ENCODE peak calls at places on chromosomes 2 and 18, in five cellular contexts. X is fibroblast of the aortic adventitia, D is upper lobe of right lung, T is WTC11, V is heart right ventricle. S is an unnamed sample.

GRCh38 chr2:181145645-181146044 is 165.2 kb downstream of the UBE2E3 start:
- DNase-seq in D (peak), V (no peak), X (no peak), T (no peak), S (no peak)

GRCh38 chr2:11746807-11747459 is 501 bp downstream of the LPIN1 start:
- DNase-seq in D (no peak), T (peak), X (no peak), V (no peak), S (no peak)

GRCh38 chr2:3667151-3667631 is 9.2 kb downstream of the ALLC start:
- DNase-seq in T (no peak), X (no peak), V (no peak), D (peak), S (peak)

GRCh38 chr18:30889582-30890301 is 152.8 kb downstream of the DSC3 start:
- DNase-seq in T (peak), X (no peak), D (no peak), V (no peak), S (no peak)

GRCh38 chr2:134275058-134275862 is 21.4 kb downstream of the MGAT5 start:
- DNase-seq in X (no peak), D (no peak), T (no peak), V (no peak), S (no peak)

GRCh38 chr2:148552675-148553331 is 91.7 kb upstream of the EPC2 start:
- DNase-seq in X (peak), D (no peak), V (no peak), T (no peak), S (no peak)

GRCh38 chr2:102401868-102402267 is 21.1 kb upstream of the IL18RAP start:
- DNase-seq in X (no peak), T (no peak), V (no peak), D (no peak), S (no peak)

GRCh38 chr2:217058791-217059755 is 199.2 kb upstream of the TNP1 start:
- DNase-seq in D (no peak), T (no peak), V (no peak), X (no peak), S (no peak)

GRCh38 chr2:209331291-209331844 is 92.5 kb upstream of the MAP2 start:
- DNase-seq in D (no peak), V (no peak), T (no peak), X (peak), S (no peak)

GRCh38 chr2:78999410-78999809 is 26.1 kb upstream of the REG3G start:
- DNase-seq in X (peak), D (no peak), T (no peak), V (no peak), S (no peak)

GRCh38 chr2:180495606-180496005 is 484.8 kb upstream of the UBE2E3 start:
- DNase-seq in D (no peak), V (no peak), T (no peak), X (peak), S (no peak)

GRCh38 chr18:44938396-44939036 is 257.8 kb downstream of the SETBP1 start:
- DNase-seq in T (no peak), X (no peak), V (no peak), D (no peak), S (no peak)

GRCh38 chr2:152062130-152063091 is 36.4 kb downstream of the CACNB4 start:
- DNase-seq in X (peak), V (peak), T (no peak), D (no peak), S (no peak)

GRCh38 chr2:6930913-6931312 is 13.7 kb downstream of the RNF144A start:
- DNase-seq in V (no peak), D (no peak), T (no peak), X (no peak), S (no peak)

GRCh38 chr2:167572895-167573294 is 674.5 kb downstream of the STK39 start:
- DNase-seq in D (no peak), X (no peak), V (no peak), T (no peak), S (no peak)

GRCh38 chr2:203470371-203470770 is 64.7 kb downstream of the RAPH1 start:
- DNase-seq in X (no peak), T (no peak), D (no peak), V (no peak), S (no peak)

GRCh38 chr2:160085662-160086061 is 23.2 kb upstream of the PLA2R1 start:
- DNase-seq in V (no peak), T (no peak), D (no peak), X (no peak), S (no peak)

GRCh38 chr18:49778826-49779465 is 34.4 kb downstream of the ACAA2 start:
- DNase-seq in D (no peak), X (no peak), V (no peak), T (no peak), S (no peak)

GRCh38 chr2:240351088-240351741 is 84.2 kb upstream of the GPC1 start:
- DNase-seq in X (peak), T (no peak), D (no peak), V (no peak), S (no peak)

GRCh38 chr2:10508038-10508437 is 59.9 kb upstream of the ODC1 start:
- DNase-seq in T (no peak), D (no peak), X (no peak), V (no peak), S (no peak)

GRCh38 chr18:1779587-1779986 is 791.7 kb downstream of the METTL4 start:
- DNase-seq in T (no peak), D (no peak), X (no peak), V (no peak), S (no peak)

GRCh38 chr18:68098655-68099054 is 582.1 kb upstream of the DSEL start:
- DNase-seq in D (no peak), V (no peak), T (no peak), X (no peak), S (no peak)

GRCh38 chr2:59366288-59366687 is 1125.2 kb upstream of the FANCL start:
- DNase-seq in D (no peak), T (no peak), V (no peak), X (no peak), S (no peak)
- TF ChIP-seq CTCF in D (no peak), T (no peak), V (no peak), X (no peak), S (no peak)

GRCh38 chr2:21415234-21415633 is 291.5 kb downstream of the TDRD15 start:
- DNase-seq in V (no peak), T (peak), X (no peak), D (no peak), S (no peak)

GRCh38 chr2:21406983-21407382 is 283.2 kb downstream of the TDRD15 start:
- DNase-seq in T (no peak), D (no peak), X (no peak), V (no peak), S (no peak)

GRCh38 chr2:21413082-21413481 is 289.3 kb downstream of the TDRD15 start:
- DNase-seq in T (no peak), V (no peak), X (no peak), D (no peak), S (no peak)

DNA sequence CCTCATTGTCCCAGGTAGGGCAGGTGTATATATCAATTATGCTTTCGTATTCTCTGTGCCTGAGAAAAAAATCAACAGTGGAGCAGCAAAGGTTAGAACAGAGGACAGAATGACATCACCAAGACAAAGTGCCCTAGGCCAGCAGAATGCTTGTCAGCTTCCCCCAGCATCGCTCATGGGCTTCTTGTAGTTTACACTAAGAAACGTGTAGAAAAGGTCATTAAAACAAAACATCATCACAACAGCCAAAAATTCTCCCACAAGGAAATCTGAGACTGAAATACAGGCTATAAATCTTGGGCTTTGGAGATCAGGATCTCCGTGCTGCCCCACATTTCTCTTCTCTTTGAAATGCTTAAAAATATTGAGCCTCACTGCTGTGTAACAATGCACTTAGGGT is 288.0 kb downstream of the TDRD15 start:
- DNase-seq in V (no peak), T (no peak), D (no peak), X (no peak), S (no peak)
- TF ChIP-seq CTCF in V (no peak), T (no peak), D (no peak), X (no peak), S (no peak)

GRCh38 chr2:26276488-26276887 is 31.7 kb downstream of the HADHB start:
- DNase-seq in D (no peak), V (no peak), T (no peak), X (no peak), S (no peak)
- TF ChIP-seq CTCF in D (no peak), V (no peak), T (no peak), X (no peak), S (no peak)

GRCh38 chr2:117967981-117968723 is 45.7 kb downstream of the CCDC93 start:
- DNase-seq in V (no peak), X (peak), T (no peak), D (no peak), S (no peak)

GRCh38 chr2:117972466-117973123 is 41.3 kb downstream of the CCDC93 start:
- DNase-seq in X (peak), D (no peak), V (no peak), T (no peak), S (no peak)

GRCh38 chr2:117963446-117963845 is 50.4 kb downstream of the CCDC93 start:
- DNase-seq in D (no peak), X (no peak), V (no peak), T (no peak), S (no peak)

GRCh38 chr2:117973498-117974082 is 40.3 kb downstream of the CCDC93 start:
- DNase-seq in T (no peak), V (no peak), D (no peak), X (no peak), S (no peak)

DNA sequence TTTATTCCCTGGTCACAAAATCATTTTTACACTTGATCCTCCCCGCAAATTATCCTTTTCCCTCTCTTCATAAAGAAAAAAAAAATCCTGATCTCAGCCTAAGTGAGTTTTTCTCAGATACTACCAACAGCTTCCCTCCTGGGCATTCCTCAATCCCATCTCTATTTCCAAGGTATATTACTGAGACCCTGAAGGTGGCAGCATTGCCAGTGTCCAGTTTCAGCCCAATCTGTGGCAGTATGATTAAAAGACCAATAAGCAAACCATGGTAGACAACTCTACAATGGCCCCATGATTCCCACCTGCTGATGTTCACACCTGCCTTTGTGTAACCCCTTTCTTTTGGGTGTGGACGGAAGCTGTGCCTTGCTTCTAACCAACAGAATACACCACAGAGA is 45.1 kb downstream of the CCDC93 start:
- DNase-seq in X (no peak), V (no peak), D (no peak), T (no peak), S (no peak)
- TF ChIP-seq CTCF in X (no peak), V (no peak), D (no peak), T (no peak), S (no peak)

GRCh38 chr18:574456-575228 is 5.5 kb upstream of the CETN1 start:
- DNase-seq in T (no peak), X (peak), D (no peak), V (no peak), S (no peak)

GRCh38 chr18:577606-578005 is 2.6 kb upstream of the CETN1 start:
- DNase-seq in V (no peak), X (peak), T (no peak), D (no peak), S (no peak)

GRCh38 chr18:580154-580553 is at the start of gene CETN1:
- DNase-seq in T (no peak), X (no peak), D (no peak), V (no peak), S (no peak)

GRCh38 chr18:573385-573784 is 6.8 kb upstream of the CETN1 start:
- DNase-seq in D (no peak), T (no peak), V (no peak), X (no peak), S (no peak)

GRCh38 chr18:576924-577323 is 3.3 kb upstream of the CETN1 start:
- DNase-seq in T (no peak), D (no peak), X (no peak), V (no peak), S (no peak)
- TF ChIP-seq CTCF in T (no peak), D (no peak), X (no peak), V (no peak), S (no peak)

GRCh38 chr2:15808221-15808574 is 132.2 kb upstream of the MYCN start:
- DNase-seq in D (no peak), X (no peak), T (peak), V (no peak), S (no peak)
- TF ChIP-seq CTCF in D (no peak), X (no peak), T (no peak), V (no peak), S (no peak)

GRCh38 chr2:64524604-64525322 is 635 bp downstream of the AFTPH start:
- DNase-seq in T (no peak), D (no peak), V (peak), X (peak), S (no peak)
- TF ChIP-seq CTCF in T (no peak), D (no peak), V (no peak), X (no peak), S (no peak)